ENCODE peak calls at places on chromosomes 2 and 18, in five cellular contexts. P is fibroblast of the aortic adventitia, Y is cardiac muscle cell, G is GM13976, R is epithelial cell of esophagus. K is an unnamed sample.

GRCh38 chr2:45653584-45653983 is 2.1 kb downstream of the PRKCE start:
- DNase-seq in G (no peak), P (peak; percentile 42), Y (no peak), R (no peak), K (no peak)

GRCh38 chr2:238571626-238572372 is 145.1 kb downstream of the ASB1 start:
- DNase-seq in G (no peak), P (no peak), R (no peak), Y (no peak), K (no peak)

GRCh38 chr2:99865818-99866676 is 276.3 kb downstream of the AFF3 start:
- DNase-seq in R (no peak), Y (no peak), G (no peak), P (no peak), K (no peak)

GRCh38 chr2:12467303-12467702 is 249.4 kb upstream of the TRIB2 start:
- DNase-seq in R (no peak), Y (no peak), G (no peak), P (no peak), K (no peak)

GRCh38 chr18:61546598-61546997 is 213.4 kb downstream of the CDH20 start:
- DNase-seq in Y (no peak), P (peak; percentile 52), G (no peak), R (peak; percentile 89), K (no peak)

GRCh38 chr2:151760139-151760650 is 25.9 kb upstream of the NEB start:
- DNase-seq in P (no peak), Y (no peak), G (no peak), R (peak; percentile 72), K (no peak)

GRCh38 chr2:71700880-71701397 is 247.6 kb downstream of the DYSF start:
- DNase-seq in G (no peak), Y (peak; percentile 73), R (no peak), P (peak; percentile 28), K (no peak)

GRCh38 chr2:25168256-25169072 is at the start of gene POMC:
- DNase-seq in R (peak; percentile 33), G (peak; percentile 74), P (peak; percentile 17), Y (peak; percentile 73), K (peak; percentile 64)

GRCh38 chr2:72924353-72925240 is 7.3 kb downstream of the EMX1 start:
- DNase-seq in R (no peak), Y (peak; percentile 15), P (no peak), G (peak; percentile 70), K (peak; percentile 73)

GRCh38 chr2:240624011-240624949 is 1.0 kb upstream of the GPR35 start:
- DNase-seq in R (no peak), Y (no peak), P (no peak), G (no peak), K (no peak)

GRCh38 chr2:175929850-175930249 is 72.2 kb downstream of the LNPK start:
- DNase-seq in Y (peak; percentile 3), G (no peak), P (no peak), R (peak; percentile 38), K (no peak)

GRCh38 chr2:55616509-55617159 is 788 bp downstream of the PPP4R3B start:
- DNase-seq in R (peak; percentile 66), G (peak; percentile 41), Y (peak; percentile 59), P (peak; percentile 55), K (peak; percentile 31)

GRCh38 chr2:169716229-169716886 is 17.3 kb upstream of the KLHL23 start:
- DNase-seq in R (no peak), G (no peak), Y (no peak), P (peak; percentile 53), K (no peak)

GRCh38 chr18:23136326-23137092 is 1.2 kb downstream of the CABLES1 start:
- DNase-seq in Y (peak; percentile 39), G (peak; percentile 71), R (peak; percentile 27), P (no peak), K (peak; percentile 64)

GRCh38 chr2:8855019-8855418 is 17.6 kb upstream of the KIDINS220 start:
- DNase-seq in R (no peak), P (no peak), G (no peak), Y (no peak), K (no peak)

GRCh38 chr2:64151498-64151897 is 7.3 kb upstream of the PELI1 start:
- DNase-seq in P (no peak), G (no peak), Y (no peak), R (peak; percentile 68), K (no peak)

GRCh38 chr2:157256621-157257020 is 884 bp upstream of the GALNT5 start:
- DNase-seq in Y (no peak), P (peak; percentile 17), G (no peak), R (peak; percentile 77), K (peak; percentile 29)

GRCh38 chr2:171608168-171608567 is 79.1 kb upstream of the DYNC1I2 start:
- DNase-seq in G (no peak), P (no peak), R (no peak), Y (no peak), K (no peak)

GRCh38 chr2:239061824-239062560 is 214.1 kb downstream of the TWIST2 start:
- DNase-seq in G (no peak), R (no peak), P (no peak), Y (no peak), K (no peak)

GRCh38 chr2:109171444-109172334 is 42.7 kb downstream of the SH3RF3 start:
- DNase-seq in Y (peak; percentile 38), R (peak; percentile 40), P (peak; percentile 98), G (no peak), K (no peak)

GRCh38 chr18:3721771-3722661 is 272.0 kb downstream of the TGIF1 start:
- DNase-seq in Y (no peak), R (no peak), G (no peak), P (no peak), K (no peak)

GRCh38 chr2:52414596-52414995 is 1353.0 kb upstream of the CHAC2 start:
- DNase-seq in R (peak; percentile 10), Y (no peak), P (no peak), G (no peak), K (no peak)

GRCh38 chr2:121873870-121874269 is 118.4 kb downstream of the TSN start:
- DNase-seq in P (no peak), Y (no peak), G (no peak), R (no peak), K (no peak)

GRCh38 chr2:67256892-67257291 is 140.2 kb upstream of the ETAA1 start:
- DNase-seq in G (no peak), P (peak; percentile 28), Y (no peak), R (no peak), K (no peak)

GRCh38 chr2:151405376-151405775 is 4.3 kb upstream of the RIF1 start:
- DNase-seq in P (no peak), G (no peak), Y (no peak), R (peak; percentile 67), K (no peak)

GRCh38 chr2:98569197-98569793 is 39.0 kb downstream of the COA5 start:
- DNase-seq in G (peak; percentile 87), R (peak; percentile 22), P (peak; percentile 6), Y (peak; percentile 40), K (peak; percentile 82)

GRCh38 chr2:10424051-10424450 is 24.1 kb downstream of the ODC1 start:
- DNase-seq in Y (no peak), G (no peak), R (no peak), P (no peak), K (no peak)

GRCh38 chr18:49020129-49020528 is 69.4 kb upstream of the SMAD7 start:
- DNase-seq in P (no peak), R (no peak), Y (no peak), G (peak; percentile 31), K (no peak)

GRCh38 chr2:117321816-117322215 is 492.7 kb upstream of the DDX18 start:
- DNase-seq in Y (no peak), P (no peak), R (peak; percentile 66), G (no peak), K (no peak)

GRCh38 chr2:18546586-18546985 is 13.9 kb downstream of the RDH14 start:
- DNase-seq in R (no peak), Y (peak; percentile 6), P (peak; percentile 49), G (no peak), K (no peak)

GRCh38 chr2:62871506-62871905 is 166.0 kb downstream of the EHBP1 start:
- DNase-seq in P (no peak), R (peak; percentile 36), Y (no peak), G (no peak), K (no peak)

GRCh38 chr2:200367155-200367554 is 60.7 kb downstream of the SPATS2L start:
- DNase-seq in Y (no peak), R (no peak), G (no peak), P (no peak), K (no peak)

GRCh38 chr18:48723837-48724236 is 185.0 kb downstream of the CTIF start:
- DNase-seq in P (no peak), G (no peak), Y (no peak), R (no peak), K (no peak)

GRCh38 chr18:11728247-11728646 is 39.2 kb downstream of the GNAL start:
- DNase-seq in P (peak; percentile 6), Y (peak; percentile 51), R (peak; percentile 69), G (peak; percentile 45), K (no peak)
- TF ChIP-seq CTCF in P (peak; percentile 7), Y (peak; percentile 27), R (peak; percentile 71), G (no peak), K (peak; percentile 21)

GRCh38 chr2:54617409-54617808 is 106.1 kb upstream of the EML6 start:
- DNase-seq in R (no peak), P (no peak), Y (no peak), G (no peak), K (no peak)

GRCh38 chr2:54613794-54614257 is 109.6 kb upstream of the EML6 start:
- DNase-seq in P (peak; percentile 57), G (no peak), Y (no peak), R (peak; percentile 83), K (no peak)

GRCh38 chr2:54614815-54615214 is 108.6 kb upstream of the EML6 start:
- DNase-seq in G (no peak), Y (no peak), R (no peak), P (no peak), K (no peak)

GRCh38 chr2:54613361-54613760 is 110.1 kb upstream of the EML6 start:
- DNase-seq in R (peak; percentile 45), G (no peak), P (no peak), Y (no peak), K (no peak)

GRCh38 chr2:54615832-54616534 is 107.5 kb upstream of the EML6 start:
- DNase-seq in R (no peak), G (no peak), P (no peak), Y (peak; percentile 72), K (no peak)
- TF ChIP-seq CTCF in R (no peak), G (no peak), P (no peak), Y (no peak), K (no peak)

DNA sequence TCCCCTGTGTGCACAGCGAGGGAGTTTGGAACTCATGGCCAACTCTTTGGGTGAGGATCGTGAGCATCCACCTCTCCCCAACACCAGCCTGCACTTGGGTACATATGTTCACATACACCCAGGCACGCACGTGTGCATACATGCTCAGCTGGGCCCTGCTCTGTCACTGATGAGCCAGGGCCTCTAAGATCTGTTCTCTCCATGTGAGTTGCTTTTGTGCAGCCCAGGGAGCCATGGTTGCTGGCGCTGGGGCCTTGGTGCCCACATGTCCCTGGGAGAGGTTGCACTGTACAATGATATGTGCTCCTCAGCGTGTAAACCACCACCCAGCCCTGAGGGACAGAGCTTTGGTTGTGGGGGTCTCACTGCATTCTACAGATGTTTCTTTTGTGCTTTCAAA is 44.1 kb downstream of the KLHL29 start:
- DNase-seq in P (no peak), R (no peak), Y (no peak), G (no peak), K (no peak)
- TF ChIP-seq CTCF in P (no peak), R (no peak), Y (no peak), G (no peak), K (no peak)

DNA sequence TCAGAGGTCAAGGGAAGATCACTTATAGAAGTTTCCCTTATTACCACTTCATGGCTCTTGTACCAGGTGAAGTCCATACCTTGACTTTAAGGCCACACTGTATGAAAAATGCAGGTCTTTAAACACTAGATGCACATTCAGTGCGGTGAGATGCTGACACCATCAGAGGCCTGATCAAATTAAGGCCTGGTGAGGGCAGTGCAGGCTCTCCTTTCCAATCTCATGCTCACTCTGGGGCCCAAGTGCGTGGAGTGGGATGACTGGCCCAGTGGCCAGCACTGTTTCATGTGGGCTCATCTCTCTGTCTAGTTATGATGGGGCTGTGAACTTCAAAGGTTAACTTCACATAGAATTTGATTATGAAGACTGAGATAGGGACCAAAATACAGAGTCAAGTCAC is 281.1 kb downstream of the SLC4A3 start:
- DNase-seq in G (no peak), Y (no peak), P (no peak), R (no peak), K (no peak)
- TF ChIP-seq CTCF in G (no peak), Y (no peak), P (no peak), R (no peak), K (no peak)